ENCODE peak calls at places on chromosomes 2 and 18, in four cellular contexts. C, W, S and D are unnamed samples.

GRCh38 chr2:163748420-163748819 is 12.6 kb upstream of the FIGN start:
- DNase-seq in C (no peak), S (no peak), W (no peak), D (no peak)

GRCh38 chr2:172200495-172201085 is 97.9 kb upstream of the DLX2 start:
- DNase-seq in S (no peak), C (peak; percentile 20), W (peak; percentile 35), D (no peak)

GRCh38 chr2:207616185-207616584 is 9.0 kb downstream of the METTL21A start:
- DNase-seq in S (no peak), C (no peak), W (no peak), D (no peak)

GRCh38 chr18:26545335-26545734 is 3.0 kb downstream of the KCTD1 start:
- DNase-seq in C (no peak), S (no peak), W (no peak), D (no peak)

GRCh38 chr18:35464731-35465728 is 32.7 kb downstream of the INO80C start:
- DNase-seq in W (no peak), C (peak; percentile 59), S (no peak), D (no peak)

GRCh38 chr18:73980289-73980979 is 167.2 kb downstream of the FBXO15 start:
- DNase-seq in W (peak; percentile 9), C (no peak), S (no peak), D (no peak)

GRCh38 chr2:173235947-173236803 is 118.5 kb upstream of the CDCA7 start:
- DNase-seq in C (no peak), W (no peak), S (no peak), D (no peak)

GRCh38 chr18:62550746-62551145 is 27.9 kb downstream of the ZCCHC2 start:
- DNase-seq in C (no peak), S (no peak), W (no peak), D (no peak)

GRCh38 chr2:15107137-15107536 is 454.0 kb downstream of the NBAS start:
- DNase-seq in C (no peak), W (no peak), S (no peak), D (no peak)
- TF ChIP-seq POLR2AphosphoS5 in C (no peak), W (no peak), S (no peak), D (no peak)

DNA sequence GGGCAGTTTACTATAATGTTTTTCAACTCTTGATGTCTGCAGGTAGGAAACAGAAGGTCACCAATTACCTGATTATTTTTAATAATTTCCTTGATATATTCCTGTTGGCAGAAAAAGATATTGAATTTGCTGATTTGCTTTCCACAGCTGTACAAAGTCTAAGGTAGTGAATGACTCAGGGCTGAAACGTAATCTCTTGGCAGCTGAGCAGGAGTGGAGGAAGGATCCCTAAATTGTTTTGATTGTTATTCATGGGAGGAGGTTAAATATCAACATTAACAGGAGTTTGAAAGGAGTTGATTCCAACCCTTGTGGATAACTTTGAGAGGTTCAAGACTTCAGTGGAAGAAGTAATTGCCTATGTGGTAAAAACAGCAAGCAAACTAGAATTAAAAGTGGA is 345.2 kb upstream of the SLC8A1 start:
- DNase-seq in S (no peak), C (no peak), W (no peak), D (no peak)
- TF ChIP-seq SPI1 in S (no peak), C (no peak), W (no peak), D (no peak)

GRCh38 chr2:18682681-18683080 is 93.3 kb upstream of the NT5C1B start:
- DNase-seq in W (no peak), C (no peak), S (no peak), D (no peak)
- TF ChIP-seq POLR2AphosphoS5 in W (no peak), C (no peak), S (no peak), D (no peak)

GRCh38 chr18:8559612-8560011 is 49.6 kb upstream of the RAB12 start:
- DNase-seq in W (no peak), C (no peak), S (no peak), D (no peak)

GRCh38 chr18:8561123-8561905 is 47.9 kb upstream of the RAB12 start:
- DNase-seq in S (no peak), C (no peak), W (no peak), D (no peak)

GRCh38 chr18:8562065-8562464 is 47.2 kb upstream of the RAB12 start:
- DNase-seq in S (no peak), C (no peak), W (no peak), D (no peak)

DNA sequence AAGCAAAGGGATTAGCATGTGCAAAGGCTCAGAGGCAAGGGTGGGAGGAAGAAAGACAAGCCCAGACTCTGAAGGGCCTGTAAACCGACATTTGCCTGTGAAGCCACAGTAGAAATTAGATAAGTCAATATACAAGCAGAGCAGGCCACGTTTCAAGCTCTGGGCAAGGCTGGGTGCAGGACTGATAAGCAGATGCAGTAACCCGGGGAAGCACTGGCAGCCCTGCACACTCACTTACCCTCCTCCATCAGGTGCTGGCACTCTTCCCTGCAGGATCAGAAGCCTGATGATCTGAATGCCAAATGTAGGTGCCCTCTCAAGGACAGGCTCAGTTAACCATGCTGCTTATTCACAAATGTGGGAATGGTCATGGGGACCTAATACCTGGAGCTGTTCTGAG is 46.3 kb upstream of the RAB12 start:
- DNase-seq in W (no peak), S (no peak), C (no peak), D (no peak)
- TF ChIP-seq SPI1 in W (no peak), S (no peak), C (no peak), D (no peak)

DNA sequence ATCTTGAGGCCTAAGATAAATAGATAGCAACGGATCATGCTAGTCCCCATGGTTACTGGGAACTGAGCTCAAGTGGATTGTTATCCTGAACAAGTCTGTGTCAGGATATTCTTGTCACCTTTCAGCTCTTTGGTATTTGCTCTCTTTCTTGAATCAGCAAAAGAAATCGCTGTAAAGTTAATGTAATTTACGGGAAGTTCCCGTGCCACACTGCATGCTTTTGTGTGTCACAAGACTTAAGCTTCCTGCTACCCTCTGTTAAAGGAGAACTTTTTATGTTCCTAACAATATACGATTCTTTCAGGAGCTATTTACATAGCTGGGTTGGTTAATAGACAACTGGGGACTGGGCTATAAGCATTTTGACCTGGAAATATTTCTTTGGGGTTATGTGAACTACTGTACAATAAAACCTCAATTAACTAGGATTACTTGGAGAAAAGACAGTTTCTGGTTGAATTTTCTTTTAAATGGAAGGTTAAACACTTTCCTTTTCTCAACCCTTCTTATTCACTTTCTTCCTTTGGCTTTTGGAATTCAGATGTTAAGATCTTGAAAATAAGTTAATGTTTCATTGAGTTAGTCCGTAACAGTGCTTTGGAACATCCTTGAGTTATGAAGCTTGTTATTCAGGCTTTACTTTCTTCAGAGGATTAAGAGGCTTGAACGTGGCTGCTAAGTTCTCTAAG is 151.2 kb downstream of the FMNL2 start:
- DNase-seq in S (no peak), C (peak; percentile 35), W (no peak), D (no peak)
- TF ChIP-seq POLR2AphosphoS5 in S (no peak), C (no peak), W (no peak), D (no peak)

DNA sequence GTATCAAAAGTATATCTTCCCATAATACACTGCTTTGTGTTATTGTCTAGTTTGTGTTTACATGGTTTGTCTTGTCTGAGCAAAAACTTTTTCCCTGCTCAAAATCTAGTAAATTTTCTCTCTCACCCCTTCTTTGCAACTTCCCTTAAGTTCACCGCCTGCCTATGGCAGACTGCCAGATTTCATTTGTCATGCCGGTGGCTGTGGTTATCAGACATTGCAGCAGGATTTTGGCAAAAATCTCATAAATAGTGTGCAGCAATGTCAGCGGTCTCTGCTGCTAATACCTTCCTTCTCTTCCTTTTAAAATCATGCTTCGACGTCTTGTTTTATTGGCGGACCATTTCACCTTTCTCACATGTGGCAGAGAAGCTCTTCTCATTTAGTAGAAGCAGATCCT is 45.6 kb upstream of the TMEM178A start:
- DNase-seq in C (peak; percentile 94), S (no peak), W (peak; percentile 20), D (no peak)
- TF ChIP-seq SPI1 in C (peak; percentile 9), S (no peak), W (no peak), D (no peak)

GRCh38 chr2:39408351-39409136 is 28.5 kb downstream of the MAP4K3 start:
- DNase-seq in C (peak; percentile 14), S (peak; percentile 15), W (no peak), D (no peak)

GRCh38 chr2:39409697-39410389 is 27.2 kb downstream of the MAP4K3 start:
- DNase-seq in S (no peak), W (no peak), C (no peak), D (no peak)

GRCh38 chr2:39405364-39405763 is 31.7 kb downstream of the MAP4K3 start:
- DNase-seq in S (no peak), W (no peak), C (no peak), D (no peak)

GRCh38 chr2:39411186-39411944 is 25.7 kb downstream of the MAP4K3 start:
- DNase-seq in C (no peak), W (no peak), S (no peak), D (no peak)

GRCh38 chr2:39407516-39408296 is 29.4 kb downstream of the MAP4K3 start:
- DNase-seq in C (no peak), S (no peak), W (no peak), D (no peak)
- TF ChIP-seq POLR2AphosphoS5 in C (no peak), S (no peak), W (no peak), D (no peak)